ENCODE peak calls at places on chromosome 18, in seven cellular contexts. D is IMR-90, O is HFF-Myc, S is AG04450, V is body of pancreas, E is endothelial cell of umbilical vein, F is neural progenitor cell. Z is an unnamed sample.

GRCh38 chr18:50518787-50519520 is 40.9 kb upstream of the MAPK4 start:
- DNase-seq in V (no peak), O (no peak), E (no peak), S (no peak), F (no peak), D (no peak), Z (no peak)

GRCh38 chr18:47838396-47838795 is 92.1 kb downstream of the SMAD2 start:
- DNase-seq in F (no peak), O (no peak), V (no peak), E (no peak), S (no peak), D (no peak), Z (no peak)

GRCh38 chr18:2971741-2972552 is 41.0 kb downstream of the LPIN2 start:
- DNase-seq in D (no peak), S (no peak), V (peak; percentile 45), F (no peak), O (no peak), E (no peak), Z (peak; percentile 34)

GRCh38 chr18:25234740-25235345 is 117.1 kb downstream of the ZNF521 start:
- DNase-seq in D (no peak), V (no peak), E (peak; percentile 52), O (no peak), F (no peak), S (no peak), Z (no peak)

GRCh38 chr18:1002653-1003178 is 98.0 kb downstream of the ADCYAP1 start:
- DNase-seq in V (no peak), E (peak; percentile 92), S (no peak), F (no peak), O (no peak), D (no peak), Z (peak; percentile 29)

GRCh38 chr18:57547260-57547659 is 39.2 kb downstream of the FECH start:
- DNase-seq in D (no peak), V (no peak), S (no peak), F (no peak), O (no peak), E (no peak), Z (no peak)

GRCh38 chr18:74524097-74524496 is 10.2 kb upstream of the CNDP1 start:
- DNase-seq in S (no peak), E (peak; percentile 13), F (no peak), D (peak; percentile 7), O (no peak), V (peak; percentile 57), Z (no peak)

GRCh38 chr18:39380823-39381222 is 1815.2 kb upstream of the CELF4 start:
- DNase-seq in F (peak; percentile 81), D (no peak), V (no peak), E (no peak), O (no peak), S (no peak), Z (no peak)

GRCh38 chr18:159037-159652 is 788 bp downstream of the USP14 start:
- DNase-seq in S (no peak), V (no peak), D (peak; percentile 18), O (no peak), F (peak; percentile 46), E (peak; percentile 23), Z (peak; percentile 6)

GRCh38 chr18:24894880-24895279 is 434.4 kb downstream of the HRH4 start:
- DNase-seq in O (no peak), V (no peak), S (no peak), E (no peak), D (peak; percentile 20), F (no peak), Z (no peak)

GRCh38 chr18:73479472-73479871 is 611.7 kb upstream of the NETO1 start:
- DNase-seq in E (no peak), S (no peak), V (no peak), O (no peak), F (no peak), D (peak; percentile 63), Z (peak; percentile 41)

GRCh38 chr18:9824474-9824832 is 61.3 kb upstream of the TXNDC2 start:
- DNase-seq in V (no peak), E (no peak), F (no peak), S (no peak), D (peak; percentile 75), O (no peak), Z (peak; percentile 95)

GRCh38 chr18:10232062-10232461 is 222.4 kb upstream of the APCDD1 start:
- DNase-seq in E (no peak), F (no peak), V (no peak), O (no peak), D (no peak), S (no peak), Z (peak; percentile 28)

GRCh38 chr18:42281851-42282250 is 326.8 kb downstream of the PIK3C3 start:
- DNase-seq in S (no peak), E (no peak), D (no peak), O (no peak), V (no peak), F (no peak), Z (no peak)

DNA sequence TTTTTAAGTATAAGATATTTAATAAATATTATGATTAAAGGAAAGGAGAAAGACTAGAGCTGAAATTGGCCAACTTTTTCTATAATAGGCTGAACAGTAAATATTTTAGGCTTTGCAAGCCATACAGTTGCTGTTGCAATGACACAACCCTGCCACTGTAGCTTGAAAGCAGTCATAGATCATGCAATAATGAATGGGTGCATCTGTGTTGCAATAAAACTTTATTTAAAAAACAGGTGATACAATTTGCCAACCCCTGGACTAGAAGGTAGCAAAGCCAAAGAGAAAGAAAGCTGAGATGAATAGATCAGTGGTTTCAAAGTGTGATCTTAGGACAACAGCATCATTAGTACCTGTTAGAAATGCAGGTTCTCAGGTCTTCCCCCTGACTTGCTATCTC is 219.1 kb downstream of the SETBP1 start:
- DNase-seq in E (no peak), S (no peak), V (no peak), D (no peak), O (no peak), F (no peak), Z (no peak)
- TF ChIP-seq CTCF in E (no peak), S (peak; percentile 13), V (no peak), D (no peak), O (peak; percentile 4), F (no peak), Z (peak; percentile 13)

DNA sequence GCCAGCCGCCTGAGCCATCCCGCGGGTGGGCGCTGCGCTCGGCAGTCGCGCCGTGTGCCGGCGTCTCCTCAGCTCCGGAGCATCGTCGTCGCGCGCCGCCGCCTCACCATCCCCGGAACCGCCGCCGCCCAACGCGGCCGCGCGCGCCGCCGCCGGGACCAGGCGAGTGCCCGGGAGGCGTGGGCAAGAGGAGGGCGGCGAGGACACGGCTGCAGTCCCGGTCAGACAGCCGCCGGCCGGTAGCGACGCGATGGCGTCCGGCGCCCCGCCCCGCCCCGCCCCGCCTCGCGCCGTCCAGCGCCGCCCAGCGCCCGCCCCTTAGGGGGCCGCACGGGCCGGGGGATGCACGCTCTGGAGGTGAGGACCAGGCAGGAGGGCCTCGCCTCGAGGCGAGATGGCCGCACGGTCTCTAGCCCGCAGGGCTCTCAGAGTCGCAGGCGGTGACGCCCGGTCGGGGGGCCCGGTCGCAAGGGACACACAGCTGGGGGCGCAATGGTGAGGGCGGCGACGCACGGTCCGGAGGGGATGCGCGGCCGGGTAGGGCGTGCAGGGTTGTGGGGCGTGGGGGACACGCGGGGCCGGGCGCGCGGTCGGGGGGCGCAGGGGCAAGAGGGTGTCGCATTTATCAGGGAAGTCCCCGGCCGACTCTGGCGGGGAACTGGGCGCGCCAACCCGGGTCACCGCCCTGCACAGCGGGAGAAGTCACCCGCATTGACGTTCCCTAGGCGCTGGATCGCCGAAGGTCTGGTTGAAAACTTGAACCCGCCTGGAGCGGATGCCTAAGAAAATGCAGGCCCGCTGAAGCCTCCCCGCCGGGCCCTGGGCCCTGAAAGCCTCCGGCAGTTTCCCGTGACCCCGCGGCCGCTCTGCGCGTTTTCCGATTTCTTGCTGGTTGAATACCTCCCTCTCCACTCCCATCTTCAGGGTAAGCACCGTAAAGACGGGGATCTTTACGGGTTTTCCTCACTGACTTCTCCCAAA is at the start of gene SPIRE1:
- DNase-seq in O (no peak), F (peak; percentile 86), V (peak; percentile 80), S (no peak), D (peak; percentile 52), E (peak; percentile 72), Z (peak; percentile 75)
- TF ChIP-seq CTCF in O (no peak), F (peak; percentile 8), V (no peak), S (peak; percentile 20), D (peak; percentile 12), E (no peak), Z (no peak)

GRCh38 chr18:21915546-21915945 is 175.0 kb downstream of the MIB1 start:
- DNase-seq in V (no peak), E (no peak), D (no peak), O (no peak), F (no peak), S (no peak), Z (no peak)

GRCh38 chr18:21914739-21915319 is 174.2 kb downstream of the MIB1 start:
- DNase-seq in F (peak; percentile 77), S (peak; percentile 18), V (peak; percentile 46), O (no peak), D (peak; percentile 62), E (peak; percentile 81), Z (peak; percentile 35)

GRCh38 chr18:21910906-21911305 is 170.3 kb downstream of the MIB1 start:
- DNase-seq in V (no peak), S (no peak), E (no peak), D (no peak), F (no peak), O (no peak), Z (no peak)

GRCh38 chr18:21911551-21911950 is 171.0 kb downstream of the MIB1 start:
- DNase-seq in E (no peak), F (no peak), S (no peak), V (no peak), D (no peak), O (no peak), Z (no peak)

DNA sequence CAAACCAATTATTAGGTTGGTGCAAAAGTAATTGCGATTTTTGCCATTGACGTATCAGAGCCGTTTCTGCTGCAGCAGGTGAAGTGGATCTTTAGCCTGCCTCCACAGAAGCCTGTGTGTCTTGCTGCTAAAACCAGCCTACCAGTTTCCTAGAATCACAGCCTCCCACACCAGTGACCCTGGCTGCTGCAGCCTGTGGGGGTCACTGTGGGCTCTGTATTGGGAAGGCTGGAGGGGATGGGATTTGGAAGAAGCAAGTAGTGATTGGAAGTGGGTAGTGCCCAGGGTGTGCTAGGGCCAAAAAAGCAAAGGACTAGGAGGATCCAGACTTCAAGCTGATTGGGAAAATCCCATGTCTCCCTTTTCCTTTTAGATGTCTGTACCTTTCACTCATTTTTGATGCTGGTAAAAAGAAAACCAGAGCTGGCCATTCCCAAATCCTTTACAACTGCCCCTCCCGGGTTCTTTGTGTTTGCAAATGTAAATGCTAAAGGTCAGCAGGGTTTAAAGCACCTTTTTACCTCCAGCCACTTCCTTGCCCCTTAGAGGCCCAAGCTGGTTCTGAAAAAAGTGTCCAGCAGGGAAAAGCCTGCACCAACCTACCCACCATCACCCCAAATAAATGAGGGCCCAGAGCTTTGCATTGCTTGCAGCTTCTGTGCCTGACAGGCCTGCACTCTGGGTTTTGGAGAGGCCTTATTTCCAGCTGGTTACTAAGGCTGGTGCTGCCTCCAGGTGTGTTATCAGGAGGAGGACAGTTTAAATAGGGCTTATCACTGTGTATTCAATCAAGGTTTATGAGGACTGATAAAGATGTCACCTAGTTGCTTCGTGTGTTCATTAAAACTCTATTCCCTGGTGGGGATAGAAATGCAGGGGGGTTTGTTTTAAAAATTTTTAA is 172.0 kb downstream of the MIB1 start:
- DNase-seq in V (no peak), F (peak; percentile 54), S (no peak), E (no peak), O (no peak), D (no peak), Z (no peak)
- TF ChIP-seq CTCF in V (no peak), F (peak; percentile 54), S (no peak), E (peak; percentile 4), O (no peak), D (no peak), Z (no peak)

DNA sequence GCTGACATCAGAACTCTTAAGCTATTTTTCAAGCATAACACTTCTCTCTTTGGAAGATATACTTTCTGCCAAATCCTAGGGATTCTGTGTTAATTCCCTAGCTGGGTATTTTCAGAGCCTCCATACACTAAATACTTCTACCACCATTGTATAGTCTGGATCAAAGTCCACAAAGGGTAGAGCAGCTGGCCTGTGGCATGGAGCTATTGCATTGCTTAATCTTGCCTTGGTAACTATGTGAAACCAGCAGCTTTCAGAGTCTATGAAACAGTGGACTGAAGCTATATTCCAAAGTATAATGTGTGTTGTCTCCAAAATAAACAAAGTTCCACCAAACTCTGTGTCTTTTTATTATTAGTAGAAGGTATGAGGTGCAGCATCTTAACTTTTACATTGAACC is 296.9 kb upstream of the CDH19 start:
- DNase-seq in O (no peak), V (no peak), F (no peak), D (no peak), E (no peak), S (no peak), Z (no peak)
- TF ChIP-seq CTCF in O (no peak), V (no peak), F (no peak), D (no peak), E (no peak), S (no peak), Z (no peak)